ENCODE peak calls at places on chromosomes 6 and 20, in seven cellular contexts. A, F, N, W, X, U and J are unnamed samples.

GRCh38 chr20:21516861-21517565 is 3.1 kb upstream of the NKX2-2 start:
- DNase-seq in A (no peak), F (no peak), N (no peak), W (no peak), X (no peak), U (no peak), J (no peak)

GRCh38 chr6:22756365-22756764 is 187.0 kb downstream of the HDGFL1 start:
- DNase-seq in A (no peak), F (no peak), N (peak), W (no peak), X (no peak), U (peak), J (no peak)

GRCh38 chr6:114170372-114170771 is 172.5 kb downstream of the HS3ST5 start:
- DNase-seq in A (no peak), F (no peak), N (no peak), W (no peak), X (no peak), U (no peak), J (no peak)

GRCh38 chr20:61295726-61296628 is 43.9 kb downstream of the CDH4 start:
- DNase-seq in A (no peak), F (no peak), N (no peak), W (no peak), X (no peak), U (no peak), J (no peak)

GRCh38 chr6:130457605-130458004 is 91.8 kb downstream of the TMEM200A start:
- DNase-seq in A (no peak), F (no peak), N (peak), W (no peak), X (peak), U (no peak), J (no peak)

GRCh38 chr6:169950558-169950957 is 199.1 kb downstream of the ERMARD start:
- DNase-seq in A (no peak), F (peak), N (peak), W (no peak), X (peak), U (no peak), J (no peak)

GRCh38 chr20:17594443-17594842 is 24.6 kb downstream of the DSTN start:
- DNase-seq in A (no peak), F (peak), N (peak), W (no peak), X (no peak), U (no peak), J (no peak)

GRCh38 chr6:159931112-159931511 is 37.8 kb upstream of the IGF2R start:
- DNase-seq in A (no peak), F (no peak), N (no peak), W (no peak), X (no peak), U (no peak), J (no peak)

GRCh38 chr6:33737267-33738026 is 9.3 kb downstream of the IP6K3 start:
- DNase-seq in A (no peak), F (no peak), N (no peak), W (no peak), X (no peak), U (no peak), J (no peak)

GRCh38 chr6:68559716-68560115 is 75.4 kb upstream of the ADGRB3 start:
- DNase-seq in A (no peak), F (no peak), N (no peak), W (peak), X (no peak), U (peak), J (peak)

GRCh38 chr20:34514897-34515483 is 1.2 kb upstream of the DYNLRB1 start:
- DNase-seq in A (no peak), F (no peak), N (peak), W (no peak), X (no peak), U (no peak), J (no peak)
- H3K4me3 ChIP-seq in A (peak), F (peak), N (peak), W (peak), X (peak), U (peak), J (peak)

GRCh38 chr20:58840816-58841538 is 9.7 kb downstream of the GNAS-AS1 start:
- DNase-seq in A (no peak), F (no peak), N (no peak), W (no peak), X (no peak), U (no peak), J (no peak)

GRCh38 chr20:58838174-58838573 is 12.5 kb downstream of the GNAS-AS1 start:
- DNase-seq in A (no peak), F (no peak), N (no peak), W (no peak), X (no peak), U (no peak), J (no peak)

GRCh38 chr20:58839474-58839874 is 11.2 kb downstream of the GNAS-AS1 start:
- DNase-seq in A (no peak), F (peak), N (peak), W (no peak), X (peak), U (no peak), J (no peak)

GRCh38 chr20:58841539-58842264 is 9.0 kb downstream of the GNAS-AS1 start:
- DNase-seq in A (no peak), F (no peak), N (no peak), W (no peak), X (no peak), U (no peak), J (no peak)

GRCh38 chr20:58839991-58840747 is 10.5 kb downstream of the GNAS-AS1 start:
- DNase-seq in A (no peak), F (no peak), N (no peak), W (no peak), X (no peak), U (no peak), J (no peak)
- H3K4me3 ChIP-seq in A (no peak), F (no peak), N (peak), W (no peak), X (peak), U (peak), J (peak)

GRCh38 chr6:144617231-144618199 is 332.4 kb downstream of the UTRN start:
- DNase-seq in A (no peak), F (no peak), N (no peak), W (no peak), X (no peak), U (no peak), J (no peak)
- H3K4me3 ChIP-seq in A (no peak), F (no peak), N (no peak), W (no peak), X (no peak), U (no peak), J (no peak)

GRCh38 chr6:143506199-143506598 is 5.3 kb downstream of the FUCA2 start:
- DNase-seq in A (no peak), F (no peak), N (no peak), W (no peak), X (no peak), U (no peak), J (no peak)
- H3K4me3 ChIP-seq in A (no peak), F (no peak), N (no peak), W (no peak), X (no peak), U (no peak), J (no peak)

GRCh38 chr6:30493643-30494250 is 4.4 kb downstream of the HLA-E start:
- DNase-seq in A (no peak), F (no peak), N (no peak), W (no peak), X (no peak), U (no peak), J (no peak)

GRCh38 chr6:30489081-30490030 is at the start of gene HLA-E:
- DNase-seq in A (peak), F (peak), N (peak), W (peak), X (peak), U (peak), J (peak)

GRCh38 chr6:30490031-30490876 is 945 bp downstream of the HLA-E start:
- DNase-seq in A (peak), F (peak), N (peak), W (peak), X (peak), U (no peak), J (no peak)

GRCh38 chr6:30494275-30494990 is 5.1 kb downstream of the HLA-E start:
- DNase-seq in A (no peak), F (no peak), N (no peak), W (no peak), X (no peak), U (no peak), J (no peak)

DNA sequence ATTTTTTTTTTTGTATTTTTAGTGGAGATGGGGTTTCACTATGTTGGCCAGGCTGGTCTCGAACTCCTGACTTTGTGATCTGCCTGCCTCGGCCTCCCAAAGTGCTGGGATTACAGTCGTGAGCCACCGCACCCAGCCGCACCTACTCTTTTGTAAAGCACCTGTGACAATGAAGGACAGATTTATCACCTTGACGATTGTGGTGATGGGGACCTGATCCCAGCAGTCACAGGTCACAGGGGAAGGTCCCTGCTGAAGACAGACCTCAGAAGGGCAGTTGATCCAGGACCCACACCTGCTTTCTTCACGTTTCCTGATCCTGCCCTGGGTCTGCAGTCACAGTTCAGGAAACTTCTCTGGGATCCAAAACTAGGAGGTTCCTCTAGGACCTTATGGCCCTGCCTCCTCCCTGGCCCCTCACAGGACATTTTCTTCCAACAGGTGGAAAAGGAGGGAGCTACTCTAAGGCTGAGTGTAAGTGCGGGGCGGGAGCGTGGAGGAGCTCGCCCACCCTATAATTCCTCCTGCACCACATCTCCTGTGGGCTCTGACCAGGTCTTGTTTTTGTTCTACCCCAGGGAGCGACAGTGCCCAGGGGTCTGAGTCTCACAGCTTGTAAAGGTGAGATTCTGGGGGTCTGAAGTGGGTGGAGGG is 2.8 kb downstream of the HLA-E start:
- DNase-seq in A (no peak), F (no peak), N (no peak), W (no peak), X (no peak), U (no peak), J (no peak)
- H3K4me3 ChIP-seq in A (no peak), F (no peak), N (no peak), W (no peak), X (no peak), U (no peak), J (no peak)

DNA sequence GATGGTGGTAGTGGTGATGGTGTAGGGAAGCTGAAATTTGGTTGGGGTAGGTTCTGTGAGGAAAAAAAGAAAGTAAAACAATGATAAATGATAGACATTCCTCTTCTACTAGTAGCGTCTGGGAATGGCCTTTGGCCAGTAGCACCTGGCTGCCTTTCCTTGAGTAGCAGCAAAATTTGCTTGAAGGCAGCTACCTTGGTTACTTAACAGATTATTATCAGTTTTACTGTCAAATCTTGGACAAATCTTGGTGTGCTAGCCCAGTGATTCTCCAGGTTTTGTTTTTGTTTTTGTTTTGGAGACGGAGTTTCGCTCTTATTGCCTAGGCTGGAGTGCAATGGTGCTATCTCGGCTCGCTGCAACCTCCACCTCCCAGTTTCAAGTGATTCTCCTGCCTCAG is 26.4 kb downstream of the LIN28B start:
- DNase-seq in A (no peak), F (no peak), N (no peak), W (no peak), X (no peak), U (no peak), J (no peak)
- H3K4me3 ChIP-seq in A (no peak), F (no peak), N (no peak), W (no peak), X (no peak), U (no peak), J (no peak)